ENCODE peak calls at places on chromosomes 12 and 14, in nine cellular contexts. Q, F, P, E, S, B, J, K and D are unnamed samples.

GRCh38 chr14:95319312-95320075 is at the start of gene CLMN:
- DNase-seq in Q (no peak), F (no peak), P (peak), E (peak), S (no peak), B (no peak), J (peak), K (peak), D (no peak)

GRCh38 chr12:2306686-2307249 is 254.0 kb downstream of the CACNA1C start:
- DNase-seq in Q (no peak), F (no peak), P (no peak), E (no peak), S (no peak), B (no peak), J (no peak), K (no peak), D (no peak)

GRCh38 chr12:132834181-132834711 is 5.6 kb upstream of the GOLGA3 start:
- DNase-seq in Q (no peak), F (no peak), P (no peak), E (no peak), S (no peak), B (no peak), J (no peak), K (no peak), D (no peak)

GRCh38 chr14:73467800-73468199 is 9.5 kb upstream of the NUMB start:
- DNase-seq in Q (no peak), F (no peak), P (no peak), E (no peak), S (no peak), B (no peak), J (no peak), K (no peak), D (no peak)

GRCh38 chr12:8644345-8645248 is 18.0 kb downstream of the MFAP5 start:
- DNase-seq in Q (peak), F (no peak), P (no peak), E (no peak), S (no peak), B (no peak), J (no peak), K (no peak), D (no peak)

GRCh38 chr14:99862111-99862510 is 68.9 kb downstream of the EML1 start:
- DNase-seq in Q (no peak), F (peak), P (no peak), E (no peak), S (no peak), B (no peak), J (no peak), K (no peak), D (no peak)

GRCh38 chr14:99212199-99212598 is 59.8 kb downstream of the BCL11B start:
- DNase-seq in Q (no peak), F (no peak), P (no peak), E (no peak), S (no peak), B (no peak), J (no peak), K (no peak), D (no peak)

GRCh38 chr12:26062566-26062965 is 62.3 kb downstream of the BHLHE41 start:
- DNase-seq in Q (no peak), F (no peak), P (no peak), E (no peak), S (no peak), B (no peak), J (no peak), K (no peak), D (no peak)

GRCh38 chr12:94326727-94327126 is 132.9 kb downstream of the CEP83 start:
- DNase-seq in Q (no peak), F (no peak), P (no peak), E (no peak), S (no peak), B (no peak), J (no peak), K (no peak), D (no peak)

GRCh38 chr14:28012629-28013415 is 753.8 kb upstream of the FOXG1 start:
- DNase-seq in Q (no peak), F (no peak), P (no peak), E (no peak), S (no peak), B (no peak), J (no peak), K (no peak), D (no peak)

GRCh38 chr14:69553221-69553620 is 21.4 kb downstream of the CCDC177 start:
- DNase-seq in Q (no peak), F (no peak), P (no peak), E (no peak), S (no peak), B (no peak), J (no peak), K (no peak), D (no peak)

GRCh38 chr14:73807439-73807838 is 44.2 kb upstream of the PTGR2 start:
- DNase-seq in Q (no peak), F (no peak), P (no peak), E (no peak), S (no peak), B (no peak), J (no peak), K (no peak), D (no peak)

GRCh38 chr12:111444706-111445310 is 39.1 kb downstream of the SH2B3 start:
- DNase-seq in Q (peak), F (peak), P (peak), E (peak), S (no peak), B (peak), J (no peak), K (no peak), D (peak)

GRCh38 chr12:96534339-96534738 is 45.0 kb downstream of the CFAP54 start:
- DNase-seq in Q (no peak), F (no peak), P (no peak), E (no peak), S (peak), B (no peak), J (no peak), K (no peak), D (no peak)

GRCh38 chr14:91067186-91067585 is 6.7 kb upstream of the RPS6KA5 start:
- DNase-seq in Q (no peak), F (no peak), P (no peak), E (no peak), S (no peak), B (no peak), J (no peak), K (no peak), D (no peak)

GRCh38 chr12:22283508-22283907 is 51.0 kb downstream of the ST8SIA1 start:
- DNase-seq in Q (no peak), F (no peak), P (no peak), E (no peak), S (no peak), B (no peak), J (no peak), K (no peak), D (no peak)

GRCh38 chr12:124474709-124475108 is 92.7 kb downstream of the NCOR2 start:
- DNase-seq in Q (no peak), F (no peak), P (no peak), E (no peak), S (no peak), B (peak), J (no peak), K (no peak), D (no peak)

GRCh38 chr12:9647825-9648700 is 21.4 kb upstream of the CLEC2D start:
- DNase-seq in Q (peak), F (peak), P (peak), E (peak), S (peak), B (peak), J (peak), K (no peak), D (peak)

GRCh38 chr12:20950248-20950647 is 139.7 kb downstream of the SLCO1B3 start:
- DNase-seq in Q (peak), F (no peak), P (no peak), E (no peak), S (peak), B (no peak), J (no peak), K (peak), D (no peak)

GRCh38 chr14:36773136-36773540 is 111.5 kb downstream of the PAX9 start:
- DNase-seq in Q (no peak), F (no peak), P (no peak), E (no peak), S (peak), B (no peak), J (no peak), K (peak), D (no peak)

GRCh38 chr14:36069535-36069900 is 107.0 kb downstream of the PTCSC3 start:
- DNase-seq in Q (no peak), F (no peak), P (no peak), E (peak), S (peak), B (no peak), J (peak), K (peak), D (no peak)

GRCh38 chr14:75147423-75148071 is 20.7 kb upstream of the NEK9 start:
- DNase-seq in Q (no peak), F (peak), P (peak), E (peak), S (peak), B (peak), J (peak), K (no peak), D (peak)

GRCh38 chr14:33851931-33852330 is 98.9 kb downstream of the EGLN3 start:
- DNase-seq in Q (no peak), F (peak), P (no peak), E (no peak), S (no peak), B (no peak), J (no peak), K (no peak), D (no peak)

GRCh38 chr14:50532502-50533313 is at the start of gene MAP4K5:
- DNase-seq in Q (peak), F (peak), P (peak), E (peak), S (peak), B (peak), J (peak), K (peak), D (peak)

GRCh38 chr14:69043007-69043444 is 63.9 kb upstream of the ACTN1 start:
- DNase-seq in Q (no peak), F (no peak), P (peak), E (peak), S (no peak), B (no peak), J (no peak), K (no peak), D (no peak)

GRCh38 chr14:51607677-51608076 is 44.0 kb upstream of the FRMD6 start:
- DNase-seq in Q (no peak), F (no peak), P (no peak), E (no peak), S (no peak), B (no peak), J (no peak), K (no peak), D (no peak)

GRCh38 chr12:123761841-123762714 is at the start of gene DNAH10:
- DNase-seq in Q (peak), F (no peak), P (peak), E (no peak), S (peak), B (peak), J (no peak), K (no peak), D (no peak)

GRCh38 chr12:49964849-49965624 is 3.4 kb downstream of the AQP5 start:
- DNase-seq in Q (no peak), F (no peak), P (no peak), E (no peak), S (no peak), B (no peak), J (no peak), K (no peak), D (no peak)

GRCh38 chr12:79973774-79974173 is 38.9 kb upstream of the PPP1R12A start:
- DNase-seq in Q (no peak), F (no peak), P (no peak), E (no peak), S (no peak), B (no peak), J (no peak), K (no peak), D (no peak)

GRCh38 chr14:64998455-64998931 is 11.8 kb downstream of the FNTB start:
- DNase-seq in Q (no peak), F (no peak), P (no peak), E (no peak), S (no peak), B (no peak), J (no peak), K (no peak), D (no peak)

GRCh38 chr12:65466906-65467305 is 188.4 kb downstream of the MSRB3 start:
- DNase-seq in Q (no peak), F (no peak), P (no peak), E (no peak), S (no peak), B (no peak), J (no peak), K (no peak), D (no peak)

GRCh38 chr12:78402366-78403134 is 462.0 kb upstream of the SYT1 start:
- DNase-seq in Q (no peak), F (no peak), P (no peak), E (no peak), S (no peak), B (no peak), J (no peak), K (no peak), D (no peak)

GRCh38 chr12:69321356-69321755 is 26.8 kb upstream of the LYZ start:
- DNase-seq in Q (no peak), F (no peak), P (no peak), E (no peak), S (no peak), B (no peak), J (no peak), K (no peak), D (no peak)

DNA sequence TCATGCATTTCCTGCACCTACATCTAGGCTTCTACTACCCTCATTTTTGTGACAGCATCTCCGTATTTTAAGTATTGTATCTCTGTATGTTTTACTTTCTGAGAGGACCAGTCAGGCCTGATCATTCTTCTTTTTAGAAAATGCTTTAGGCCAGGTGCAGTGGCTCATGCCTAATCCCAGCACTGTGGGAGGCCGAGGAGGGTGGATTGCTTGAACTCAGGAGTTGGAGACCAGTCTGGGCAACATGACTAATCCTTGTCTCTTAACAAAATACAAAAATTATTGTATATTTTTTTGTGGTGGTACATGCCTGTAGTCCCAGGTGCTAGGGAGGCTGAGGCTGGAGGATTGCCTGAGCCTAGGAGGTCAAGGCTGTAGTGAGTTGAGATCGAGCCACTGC is 36.9 kb downstream of the PACS2 start:
- DNase-seq in Q (no peak), F (no peak), P (no peak), E (no peak), S (no peak), B (no peak), J (no peak), K (no peak), D (no peak)
- H3K27ac ChIP-seq in Q (no peak), F (no peak), P (no peak), E (no peak), S (no peak), B (no peak), J (no peak), K (no peak), D (no peak)

GRCh38 chr12:117212563-117213190 is 22.4 kb upstream of the FBXO21 start:
- DNase-seq in Q (no peak), F (no peak), P (peak), E (peak), S (peak), B (peak), J (peak), K (peak), D (peak)
- TF ChIP-seq POLR2AphosphoS5 in Q (no peak), F (no peak), P (no peak), E (no peak), S (no peak), B (no peak), J (peak), K (no peak), D (no peak)

DNA sequence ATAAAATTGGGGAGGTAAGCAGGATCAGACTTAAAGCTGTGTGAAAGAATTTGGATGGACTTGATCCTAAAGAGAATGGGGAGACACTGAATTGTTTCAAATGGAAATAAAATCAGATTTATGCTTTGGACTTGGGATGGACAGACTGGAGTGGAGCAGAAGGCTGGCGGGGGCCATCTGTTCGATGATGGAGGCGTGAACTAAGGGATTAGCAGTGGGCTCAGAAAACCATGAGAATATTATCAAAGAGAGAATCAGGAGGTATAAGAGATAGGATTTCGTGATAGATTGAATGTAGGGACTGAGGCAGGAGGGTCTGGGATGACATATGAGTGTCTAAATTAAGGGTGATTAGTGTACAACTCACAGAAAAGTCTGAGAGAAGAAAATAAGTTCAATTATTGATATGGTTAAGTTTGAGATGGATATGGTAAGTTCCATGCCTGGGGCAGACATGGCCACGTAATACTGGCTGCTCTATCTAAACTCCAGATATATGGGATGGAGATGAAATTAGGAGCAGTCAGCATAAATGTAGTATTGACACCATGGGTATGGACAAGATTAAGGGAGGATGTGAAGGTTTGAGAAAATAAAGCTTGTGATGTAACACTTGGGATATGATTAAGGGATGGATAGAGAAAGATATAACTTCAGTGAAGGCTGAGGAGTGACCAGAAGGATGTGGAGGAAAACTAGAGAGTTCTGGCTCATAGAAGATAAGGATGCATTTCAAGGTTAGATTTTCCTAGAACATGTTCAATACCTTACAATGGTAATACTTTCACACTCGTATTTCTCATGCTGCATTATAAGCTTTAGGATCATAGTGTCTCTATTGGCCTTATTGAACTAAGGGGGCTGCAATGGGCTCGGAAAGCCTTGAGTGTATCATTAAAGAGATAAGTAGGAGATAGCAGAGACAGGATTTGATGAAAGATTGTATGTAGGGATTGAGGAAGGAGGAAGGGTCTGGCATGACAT is 1.0 kb upstream of the TSSK4 start:
- DNase-seq in Q (no peak), F (no peak), P (no peak), E (no peak), S (no peak), B (peak), J (no peak), K (no peak), D (no peak)
- TF ChIP-seq POLR2A in Q (no peak), F (no peak), P (no peak), E (no peak), S (no peak), B (no peak), J (no peak), K (no peak), D (no peak)

GRCh38 chr14:30193056-30193455 is 265.4 kb upstream of the PRKD1 start:
- DNase-seq in Q (no peak), F (no peak), P (no peak), E (no peak), S (no peak), B (no peak), J (no peak), K (no peak), D (no peak)
- H3K27ac ChIP-seq in Q (no peak), F (no peak), P (no peak), E (no peak), S (no peak), B (no peak), J (no peak), K (no peak), D (no peak)

GRCh38 chr12:53478865-53479264 is 20.4 kb downstream of the MAP3K12 start:
- DNase-seq in Q (no peak), F (no peak), P (no peak), E (no peak), S (no peak), B (peak), J (no peak), K (no peak), D (no peak)

GRCh38 chr12:53481957-53482586 is 17.2 kb downstream of the MAP3K12 start:
- DNase-seq in Q (no peak), F (no peak), P (no peak), E (no peak), S (peak), B (peak), J (no peak), K (no peak), D (no peak)

GRCh38 chr12:53479314-53479713 is 19.9 kb downstream of the MAP3K12 start:
- DNase-seq in Q (no peak), F (no peak), P (no peak), E (no peak), S (no peak), B (peak), J (no peak), K (no peak), D (no peak)

GRCh38 chr12:53481108-53481442 is 18.2 kb downstream of the MAP3K12 start:
- DNase-seq in Q (no peak), F (no peak), P (no peak), E (no peak), S (no peak), B (no peak), J (no peak), K (no peak), D (no peak)

GRCh38 chr12:53480425-53481107 is 18.7 kb downstream of the MAP3K12 start:
- DNase-seq in Q (no peak), F (no peak), P (no peak), E (no peak), S (no peak), B (peak), J (no peak), K (no peak), D (no peak)
- TF ChIP-seq POLR2AphosphoS5 in Q (peak), F (no peak), P (no peak), E (no peak), S (no peak), B (no peak), J (no peak), K (no peak), D (no peak)

DNA sequence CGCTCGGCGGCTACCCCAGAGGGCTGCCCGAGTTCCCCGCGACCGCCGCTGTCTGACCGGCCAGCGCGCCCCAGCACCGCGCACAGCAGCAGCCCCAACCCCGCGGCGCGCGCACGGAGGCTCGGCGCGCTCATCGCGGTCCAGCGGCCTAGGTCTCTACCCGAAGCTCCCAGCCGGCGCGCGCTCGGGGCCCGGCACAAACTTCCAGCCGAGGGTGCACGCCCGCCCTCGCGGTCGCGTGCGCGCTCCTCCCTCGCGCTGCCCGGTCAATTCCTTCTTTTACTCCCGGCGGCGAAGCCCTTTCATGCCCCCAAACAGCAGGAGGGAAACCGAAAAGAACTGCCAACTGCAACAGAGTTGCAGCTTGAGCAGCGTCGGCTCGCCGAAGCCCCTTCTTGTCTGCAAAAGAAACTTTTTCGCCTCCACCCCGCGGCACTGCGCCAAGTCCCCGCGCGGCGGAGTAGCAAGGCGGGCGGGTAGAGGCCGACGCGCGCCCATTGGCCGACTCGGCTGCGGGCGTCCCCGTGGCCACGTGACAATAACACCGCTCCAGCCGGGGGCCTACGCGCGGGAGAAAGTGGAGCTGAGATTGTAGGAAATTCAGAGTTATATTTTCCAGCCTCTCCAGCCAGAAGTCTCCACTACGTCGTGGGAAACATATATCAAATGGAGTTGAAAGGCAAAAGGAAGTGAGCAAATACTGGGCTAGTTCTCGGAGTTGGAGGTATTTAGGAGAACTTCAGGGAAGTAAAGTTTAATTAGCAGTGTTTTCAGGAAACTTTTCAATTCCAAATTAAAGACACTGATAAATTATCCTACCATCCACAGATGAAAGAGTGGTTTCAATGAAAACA is at the start of gene LRIG3:
- DNase-seq in Q (no peak), F (peak), P (peak), E (peak), S (peak), B (peak), J (peak), K (peak), D (peak)
- TF ChIP-seq POLR2A in Q (peak), F (peak), P (peak), E (no peak), S (peak), B (peak), J (peak), K (no peak), D (no peak)

GRCh38 chr12:104740668-104741067 is 217.4 kb downstream of the SLC41A2 start:
- DNase-seq in Q (peak), F (no peak), P (peak), E (no peak), S (no peak), B (no peak), J (no peak), K (no peak), D (no peak)
- H3K27ac ChIP-seq in Q (peak), F (no peak), P (peak), E (no peak), S (no peak), B (no peak), J (no peak), K (no peak), D (no peak)

GRCh38 chr12:55932546-55932919 is 1.6 kb downstream of the DGKA start:
- DNase-seq in Q (no peak), F (no peak), P (peak), E (no peak), S (no peak), B (no peak), J (no peak), K (no peak), D (no peak)
- TF ChIP-seq POLR2AphosphoS5 in Q (peak), F (no peak), P (no peak), E (no peak), S (no peak), B (no peak), J (no peak), K (no peak), D (no peak)

GRCh38 chr12:105470102-105470501 is 139.6 kb downstream of the C12orf75 start:
- DNase-seq in Q (no peak), F (no peak), P (no peak), E (no peak), S (no peak), B (no peak), J (no peak), K (no peak), D (no peak)
- TF ChIP-seq POLR2A in Q (no peak), F (no peak), P (no peak), E (no peak), S (no peak), B (no peak), J (no peak), K (no peak), D (no peak)